ENCODE peak calls at places on chromosomes 5 and 9, in ten cellular contexts. L, M, K, C, X, J, U, F, Q and A are unnamed samples.

GRCh38 chr5:138180183-138180782 is 1.4 kb downstream of the KIF20A start:
- DNase-seq in X (peak), Q (peak), L (no peak), C (no peak), M (peak), J (no peak), U (peak), F (no peak), K (no peak), A (peak)

GRCh38 chr9:135758870-135759269 is 56.9 kb downstream of the KCNT1 start:
- DNase-seq in M (no peak), Q (no peak), J (no peak), U (no peak), K (no peak), X (no peak), F (no peak), C (no peak), L (no peak), A (no peak)

GRCh38 chr9:129414377-129415021 is 206.4 kb downstream of the C9orf50 start:
- DNase-seq in M (peak), Q (peak), L (peak), U (peak), J (no peak), K (peak), F (no peak), C (peak), X (no peak), A (peak)

GRCh38 chr9:128946945-128947422 is 419 bp downstream of the DOLK start:
- DNase-seq in M (peak), K (no peak), Q (peak), X (no peak), F (peak), L (no peak), J (peak), C (no peak), U (peak), A (peak)

GRCh38 chr5:155529366-155529765 is 515.8 kb downstream of the KIF4B start:
- DNase-seq in Q (no peak), K (no peak), L (no peak), M (no peak), X (no peak), C (no peak), U (no peak), J (no peak), F (no peak), A (no peak)

GRCh38 chr5:167580608-167581007 is 710.8 kb upstream of the WWC1 start:
- DNase-seq in M (no peak), K (no peak), J (no peak), L (no peak), Q (no peak), F (no peak), X (no peak), U (no peak), C (no peak), A (no peak)

GRCh38 chr5:122844136-122844915 is 1.1 kb upstream of the SNX24 start:
- DNase-seq in K (no peak), F (no peak), C (no peak), J (no peak), X (no peak), L (no peak), M (no peak), Q (no peak), U (peak), A (no peak)

GRCh38 chr5:39767906-39768305 is 343.1 kb upstream of the DAB2 start:
- DNase-seq in Q (no peak), K (no peak), J (no peak), L (no peak), M (peak), C (no peak), X (no peak), F (no peak), U (no peak), A (no peak)

GRCh38 chr5:90386099-90386710 is 23.4 kb downstream of the CETN3 start:
- DNase-seq in K (no peak), U (peak), J (no peak), M (no peak), F (no peak), C (no peak), L (no peak), X (peak), Q (peak), A (peak)

GRCh38 chr5:180052211-180052818 is 19.2 kb downstream of the RNF130 start:
- DNase-seq in F (no peak), M (no peak), J (no peak), L (no peak), Q (no peak), K (no peak), U (no peak), C (no peak), X (no peak), A (no peak)

GRCh38 chr9:20848490-20848889 is 164.4 kb downstream of the FOCAD start:
- DNase-seq in Q (peak), M (peak), J (no peak), X (no peak), F (no peak), U (no peak), K (no peak), L (no peak), C (no peak), A (peak)

GRCh38 chr5:114362197-114362976 is 517 bp downstream of the KCNN2 start:
- DNase-seq in J (no peak), F (no peak), M (no peak), C (peak), X (no peak), L (peak), K (peak), U (no peak), Q (no peak), A (no peak)

GRCh38 chr5:17240487-17240886 is 23.1 kb downstream of the BASP1 start:
- DNase-seq in L (no peak), F (no peak), U (no peak), Q (no peak), J (no peak), C (no peak), K (no peak), M (no peak), X (no peak), A (no peak)

GRCh38 chr5:138978085-138978484 is 103.0 kb upstream of the LRRTM2 start:
- DNase-seq in F (no peak), Q (peak), X (no peak), M (no peak), L (no peak), J (no peak), C (no peak), U (peak), K (no peak), A (no peak)

GRCh38 chr9:107528686-107529085 is 39.1 kb upstream of the KLF4 start:
- DNase-seq in Q (no peak), K (no peak), U (no peak), J (no peak), X (no peak), M (no peak), C (no peak), L (no peak), F (no peak), A (no peak)

GRCh38 chr9:114080773-114081440 is 2.8 kb upstream of the AMBP start:
- DNase-seq in F (no peak), U (no peak), K (no peak), X (no peak), L (no peak), Q (no peak), C (no peak), M (no peak), J (peak), A (no peak)

GRCh38 chr5:174329738-174330137 is 284.2 kb downstream of the NSG2 start:
- DNase-seq in J (no peak), C (no peak), F (no peak), L (no peak), U (peak), Q (no peak), X (no peak), M (no peak), K (no peak), A (peak)

GRCh38 chr9:95075700-95076099 is 241.8 kb downstream of the FANCC start:
- DNase-seq in J (no peak), C (no peak), M (no peak), K (no peak), Q (no peak), U (no peak), X (no peak), F (peak), L (no peak), A (no peak)

GRCh38 chr5:12477556-12477955 is 573.3 kb upstream of the CTNND2 start:
- DNase-seq in U (no peak), X (no peak), C (no peak), Q (no peak), M (no peak), K (no peak), J (no peak), L (no peak), F (no peak), A (no peak)

GRCh38 chr5:132469380-132470372 is 20.9 kb downstream of the IRF1 start:
- DNase-seq in C (no peak), Q (peak), X (no peak), J (no peak), K (no peak), F (no peak), L (peak), M (no peak), U (no peak), A (no peak)

GRCh38 chr5:157197088-157197487 is 16.4 kb downstream of the ITK start:
- DNase-seq in J (no peak), Q (no peak), F (no peak), C (no peak), K (no peak), L (no peak), M (no peak), U (no peak), X (no peak), A (no peak)

GRCh38 chr5:36875789-36876388 is 680 bp upstream of the NIPBL start:
- DNase-seq in J (peak), C (peak), F (peak), Q (peak), X (peak), M (peak), K (peak), U (peak), L (peak), A (peak)

GRCh38 chr9:120366646-120367019 is 213.3 kb downstream of the CDK5RAP2 start:
- DNase-seq in K (no peak), L (no peak), J (no peak), X (peak), Q (peak), M (peak), C (no peak), U (peak), F (no peak), A (peak)

GRCh38 chr5:30960041-30960440 is 233.4 kb upstream of the CDH6 start:
- DNase-seq in C (no peak), K (no peak), L (no peak), U (no peak), F (no peak), Q (no peak), J (no peak), M (no peak), X (no peak), A (no peak)

GRCh38 chr5:30849801-30850370 is 343.6 kb upstream of the CDH6 start:
- DNase-seq in K (no peak), X (no peak), L (no peak), C (no peak), F (no peak), M (peak), Q (peak), U (peak), J (no peak), A (peak)

GRCh38 chr5:127400524-127400923 is 109.9 kb downstream of the MEGF10 start:
- DNase-seq in Q (no peak), U (no peak), C (no peak), F (no peak), K (no peak), L (no peak), M (no peak), J (no peak), X (no peak), A (no peak)

GRCh38 chr5:15009420-15009819 is 137.8 kb upstream of the ANKH start:
- DNase-seq in F (no peak), X (peak), J (peak), L (no peak), K (no peak), U (peak), C (no peak), M (peak), Q (peak), A (peak)

GRCh38 chr5:10454591-10455272 is 13.1 kb downstream of the ROPN1L start:
- DNase-seq in M (peak), F (no peak), U (peak), Q (peak), X (no peak), J (no peak), K (no peak), C (no peak), L (no peak), A (peak)

DNA sequence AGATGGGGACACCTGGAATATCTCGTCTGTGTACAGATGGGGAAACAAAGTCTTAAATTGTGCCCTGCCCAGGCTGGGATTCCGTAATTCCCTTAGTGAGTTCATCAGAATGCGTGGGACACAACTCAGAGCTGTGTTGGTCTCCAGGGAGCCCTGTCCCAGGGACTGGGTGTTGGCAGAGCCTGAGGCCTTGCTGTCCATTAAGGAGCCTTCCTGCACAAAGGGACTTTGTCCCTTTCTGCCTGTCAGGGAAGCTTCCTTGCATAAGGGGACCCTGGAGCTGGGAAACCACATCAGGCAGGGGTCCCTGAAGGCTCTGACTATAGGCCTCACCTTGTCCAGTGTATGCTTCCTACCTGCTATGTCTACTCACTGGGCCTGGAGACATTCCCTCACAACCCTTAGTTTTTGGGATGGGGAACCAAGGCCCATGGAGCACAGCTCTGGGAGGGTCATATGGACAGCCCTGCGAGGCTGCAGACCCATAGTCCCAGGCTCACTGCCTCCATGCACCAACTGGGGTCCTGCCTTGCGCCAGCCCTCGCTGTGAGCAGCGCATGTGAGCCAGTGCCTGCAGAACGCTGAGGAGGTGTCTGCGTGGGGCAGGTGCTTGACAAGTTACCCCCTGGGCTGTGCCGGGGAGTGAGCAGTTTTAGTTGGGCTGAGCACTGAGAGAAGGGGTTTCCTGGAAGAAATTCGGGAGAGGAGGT is 1.6 kb downstream of the CARD19 start:
- DNase-seq in U (no peak), C (no peak), F (peak), L (peak), X (no peak), M (no peak), Q (no peak), K (no peak), J (no peak), A (no peak)
- H3K4me3 ChIP-seq in U (peak), C (peak), F (peak), L (peak), X (peak), M (peak), Q (peak), K (peak), J (no peak), A (peak)

GRCh38 chr5:160970605-160971191 is 118.7 kb upstream of the ATP10B start:
- DNase-seq in C (no peak), F (no peak), U (no peak), L (no peak), M (no peak), J (no peak), Q (no peak), X (no peak), K (no peak), A (peak)
- TF ChIP-seq CTCF in C (peak), F (no peak), U (no peak), L (no peak), M (no peak), J (no peak), Q (no peak), X (no peak), K (no peak), A (peak)

GRCh38 chr9:2017459-2018161 is 2.5 kb downstream of the SMARCA2 start:
- DNase-seq in J (peak), X (no peak), K (peak), Q (peak), L (peak), F (peak), U (peak), M (peak), C (peak), A (peak)

GRCh38 chr9:2018162-2018643 is 3.1 kb downstream of the SMARCA2 start:
- DNase-seq in X (no peak), U (no peak), Q (no peak), K (no peak), L (no peak), C (no peak), F (no peak), J (no peak), M (no peak), A (no peak)

GRCh38 chr9:2019723-2020122 is 4.6 kb downstream of the SMARCA2 start:
- DNase-seq in M (no peak), U (no peak), F (no peak), Q (no peak), X (no peak), L (no peak), J (no peak), C (no peak), K (no peak), A (no peak)

GRCh38 chr9:2017209-2017458 is 2.0 kb downstream of the SMARCA2 start:
- DNase-seq in C (no peak), K (no peak), X (no peak), J (no peak), L (no peak), Q (no peak), F (no peak), U (peak), M (no peak), A (peak)

GRCh38 chr9:2018764-2019548 is 3.8 kb downstream of the SMARCA2 start:
- DNase-seq in M (no peak), X (no peak), C (no peak), J (no peak), Q (no peak), U (no peak), F (no peak), K (no peak), L (no peak), A (no peak)
- H3K4me3 ChIP-seq in M (no peak), X (no peak), C (peak), J (peak), Q (peak), U (peak), F (peak), K (peak), L (peak), A (peak)

GRCh38 chr9:14322211-14323082 is 8.5 kb upstream of the NFIB start:
- DNase-seq in U (peak), F (peak), J (peak), K (peak), M (peak), X (peak), C (peak), Q (peak), L (peak), A (peak)
- TF ChIP-seq CTCF in U (peak), F (peak), J (peak), K (peak), M (peak), X (no peak), C (peak), Q (peak), L (peak), A (peak)

DNA sequence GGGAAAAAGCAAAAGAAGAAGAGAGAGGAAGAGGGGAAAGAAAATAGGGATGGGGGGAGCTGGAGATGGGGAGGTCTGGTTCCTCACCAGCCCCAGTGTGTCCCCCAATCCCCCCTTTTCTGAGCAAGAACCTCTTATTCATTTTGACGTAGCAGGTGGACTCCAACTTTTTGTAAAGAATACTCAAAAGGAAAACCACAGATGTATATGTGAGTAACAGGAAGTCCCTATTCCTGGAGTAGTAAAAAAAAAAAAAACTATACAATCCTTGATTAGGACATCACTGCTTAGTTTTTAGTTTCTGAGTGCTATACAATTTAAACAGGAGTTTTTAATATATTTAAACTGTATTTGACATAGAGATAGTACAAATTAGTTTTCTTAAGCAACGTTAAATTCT is 3.8 kb upstream of the CFAP95 start:
- DNase-seq in K (no peak), F (no peak), J (no peak), Q (no peak), X (no peak), M (no peak), C (no peak), U (no peak), L (no peak), A (no peak)
- H3K4me3 ChIP-seq in K (no peak), F (no peak), J (no peak), Q (no peak), X (no peak), M (no peak), C (no peak), U (no peak), L (no peak), A (no peak)

GRCh38 chr5:45225571-45226031 is 416.9 kb downstream of the MRPS30 start:
- DNase-seq in U (no peak), C (no peak), K (no peak), M (no peak), J (no peak), X (no peak), L (no peak), Q (no peak), F (no peak), A (no peak)
- TF ChIP-seq CTCF in U (no peak), C (no peak), K (no peak), M (no peak), J (no peak), X (no peak), L (no peak), Q (no peak), F (no peak), A (no peak)

DNA sequence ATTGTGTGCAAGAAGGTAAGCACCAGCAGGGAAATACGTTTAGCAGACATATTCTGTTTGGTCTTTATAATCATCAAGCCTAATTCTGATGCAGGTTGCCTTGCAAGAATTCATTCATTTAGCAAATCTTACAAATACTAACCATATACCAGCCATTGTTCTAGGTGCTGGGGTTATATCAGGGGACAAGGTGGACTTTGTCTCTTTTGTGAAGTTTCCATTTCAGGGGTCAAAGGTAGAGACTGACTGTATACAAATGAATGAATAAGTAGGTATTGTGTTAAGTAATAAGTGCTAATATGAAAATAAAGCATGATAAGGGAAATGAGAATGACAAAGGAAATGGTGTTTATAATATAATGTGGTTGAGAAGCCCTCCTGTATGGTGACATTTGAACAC is 64.0 kb downstream of the LNPEP start:
- DNase-seq in Q (no peak), J (no peak), X (no peak), C (no peak), K (no peak), F (no peak), L (no peak), U (no peak), M (no peak), A (no peak)
- H3K4me3 ChIP-seq in Q (no peak), J (no peak), X (no peak), C (no peak), K (no peak), F (no peak), L (no peak), U (no peak), M (no peak), A (no peak)

GRCh38 chr5:130720355-130720754 is 444.7 kb downstream of the HINT1 start:
- DNase-seq in J (no peak), X (peak), Q (peak), F (no peak), K (no peak), U (peak), C (no peak), L (no peak), M (peak), A (peak)
- TF ChIP-seq CTCF in J (peak), X (peak), Q (peak), F (peak), K (no peak), U (peak), C (peak), L (no peak), M (peak), A (peak)

DNA sequence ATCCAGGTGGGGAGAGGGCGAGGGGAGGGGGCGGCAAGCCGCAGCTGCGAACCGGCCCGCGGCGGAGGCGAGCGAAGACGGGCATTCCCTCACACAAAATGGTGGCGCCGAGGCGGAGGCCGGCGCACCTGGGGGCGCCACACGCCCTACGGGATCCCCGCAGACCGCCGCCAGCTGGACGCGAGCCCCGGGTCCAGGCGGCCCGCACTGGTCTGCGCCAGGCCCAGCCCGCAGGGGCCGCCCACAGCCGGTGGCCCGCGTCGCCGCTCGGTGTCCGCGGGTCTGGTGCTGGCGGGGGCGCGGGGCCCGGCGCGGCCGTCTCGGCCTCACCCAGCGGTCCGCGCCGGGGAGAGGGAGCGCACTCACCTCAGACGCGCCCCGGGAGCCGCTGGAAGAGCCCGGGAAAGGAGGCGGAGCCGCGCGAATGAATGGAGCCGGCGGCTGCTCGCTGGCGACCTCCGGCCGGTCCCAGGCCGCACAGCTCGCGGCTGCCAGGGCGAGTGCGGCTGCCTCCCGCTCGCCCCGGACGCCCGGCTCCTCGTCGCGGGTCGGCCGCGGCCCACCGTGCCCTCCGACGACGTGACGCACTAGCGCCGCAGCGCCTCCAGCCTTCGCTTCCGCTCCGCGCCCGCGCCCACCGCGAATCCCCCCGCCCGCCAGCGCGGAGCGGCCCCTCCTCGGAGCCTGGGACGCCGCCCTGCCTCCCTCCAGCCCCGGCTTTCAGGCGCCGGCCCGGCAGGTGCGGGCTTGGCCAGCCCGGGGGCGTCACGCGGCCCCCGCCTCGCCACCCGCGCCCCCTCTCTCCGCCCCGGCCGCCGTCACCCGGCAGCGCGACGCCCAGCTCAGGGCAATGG is at the start of gene FAM169A:
- DNase-seq in Q (peak), U (peak), L (peak), M (no peak), X (no peak), J (peak), K (peak), F (no peak), C (no peak), A (peak)
- H3K4me3 ChIP-seq in Q (peak), U (peak), L (peak), M (peak), X (peak), J (peak), K (peak), F (peak), C (peak), A (peak)